ENCODE peak calls at places on chromosome 7, in six cellular contexts. E, K, S, B, M and Y are unnamed samples.

GRCh38 chr7:130878785-130879184 is 144.8 kb upstream of the KLF14 start:
- DNase-seq in S (no peak), B (no peak), K (no peak), E (no peak), M (no peak), Y (no peak)

GRCh38 chr7:22831602-22832001 is 9.0 kb upstream of the TOMM7 start:
- DNase-seq in K (no peak), M (no peak), S (no peak), E (no peak), B (no peak), Y (no peak)

GRCh38 chr7:97418312-97418711 is 300.8 kb downstream of the SDHAF3 start:
- DNase-seq in S (no peak), K (peak), B (no peak), E (no peak), M (no peak), Y (no peak)

GRCh38 chr7:151537818-151538561 is 18.3 kb upstream of the RHEB start:
- DNase-seq in B (no peak), S (no peak), M (no peak), K (no peak), E (peak), Y (peak)

GRCh38 chr7:66741-67140 is 125.6 kb upstream of the FAM20C start:
- DNase-seq in B (no peak), K (no peak), E (no peak), S (no peak), M (no peak), Y (no peak)

GRCh38 chr7:100506356-100506930 is 22.7 kb downstream of the NYAP1 start:
- DNase-seq in S (no peak), E (no peak), K (no peak), M (no peak), B (no peak), Y (no peak)

GRCh38 chr7:35818513-35818912 is 17.7 kb downstream of the SEPTIN7 start:
- DNase-seq in K (no peak), S (no peak), M (no peak), B (no peak), E (no peak), Y (no peak)

GRCh38 chr7:111224354-111225231 is 133.7 kb downstream of the LRRN3 start:
- DNase-seq in M (no peak), E (no peak), B (no peak), K (no peak), S (no peak), Y (no peak)

GRCh38 chr7:44574286-44574872 is 671 bp upstream of the DDX56 start:
- DNase-seq in S (no peak), K (no peak), E (no peak), B (no peak), M (no peak), Y (no peak)

GRCh38 chr7:117686311-117686935 is 186.8 kb downstream of the CTTNBP2 start:
- DNase-seq in E (no peak), K (no peak), B (no peak), M (no peak), S (no peak), Y (no peak)

GRCh38 chr7:65832281-65832680 is 40.6 kb upstream of the VKORC1L1 start:
- DNase-seq in M (no peak), B (peak), E (no peak), S (no peak), K (no peak), Y (no peak)

GRCh38 chr7:37234928-37235327 is 213.7 kb downstream of the ELMO1 start:
- DNase-seq in E (peak), M (no peak), K (peak), S (no peak), B (no peak), Y (no peak)